ENCODE peak calls at places on chromosomes 6 and 20, in nine cellular contexts. U, B, Q, P, C, N, S, W and T are unnamed samples.

GRCh38 chr6:34284563-34285545 is 36.0 kb upstream of the SMIM29 start:
- DNase-seq in Q (no peak), N (peak), B (peak), C (peak), W (no peak), U (no peak), P (no peak), S (no peak), T (peak)

GRCh38 chr6:41689171-41690008 is 46.0 kb downstream of the TFEB start:
- DNase-seq in C (peak), S (no peak), W (peak), P (no peak), Q (no peak), U (no peak), N (peak), B (no peak), T (no peak)

GRCh38 chr6:104682722-104683643 is 176.7 kb downstream of the HACE1 start:
- DNase-seq in B (peak), P (peak), C (peak), S (peak), W (peak), N (no peak), U (no peak), Q (peak), T (peak)

GRCh38 chr6:21992178-21992967 is 304.5 kb downstream of the PRL start:
- DNase-seq in Q (no peak), P (no peak), B (peak), S (no peak), C (peak), W (no peak), U (no peak), N (no peak), T (peak)

GRCh38 chr6:151021878-151022277 is 156.4 kb downstream of the MTHFD1L start:
- DNase-seq in U (no peak), N (no peak), C (no peak), P (no peak), B (no peak), S (no peak), W (no peak), Q (no peak), T (no peak)

GRCh38 chr20:20192366-20192765 is 140.0 kb downstream of the CFAP61 start:
- DNase-seq in Q (no peak), U (no peak), P (no peak), N (no peak), S (no peak), W (no peak), C (no peak), B (no peak), T (no peak)

GRCh38 chr6:12648171-12648570 is 68.4 kb upstream of the PHACTR1 start:
- DNase-seq in Q (no peak), W (no peak), C (no peak), U (no peak), S (no peak), B (no peak), P (no peak), N (no peak), T (no peak)

GRCh38 chr6:159952289-159953005 is 16.4 kb upstream of the IGF2R start:
- DNase-seq in N (no peak), P (no peak), Q (no peak), B (no peak), U (no peak), S (no peak), C (no peak), W (no peak), T (no peak)

GRCh38 chr6:137849076-137849708 is 17.9 kb upstream of the TNFAIP3 start:
- DNase-seq in B (peak), U (no peak), N (no peak), P (no peak), W (no peak), C (no peak), S (no peak), Q (no peak), T (no peak)

GRCh38 chr6:158259136-158259535 is 53.1 kb upstream of the TULP4 start:
- DNase-seq in Q (no peak), P (no peak), B (no peak), N (no peak), W (no peak), C (no peak), U (no peak), S (no peak), T (no peak)

GRCh38 chr6:127808118-127808517 is 92.7 kb downstream of the THEMIS start:
- DNase-seq in N (no peak), W (no peak), S (no peak), P (no peak), B (no peak), C (no peak), Q (no peak), U (no peak), T (no peak)

GRCh38 chr20:17499041-17499440 is 32.1 kb downstream of the BFSP1 start:
- DNase-seq in U (no peak), W (no peak), Q (no peak), B (peak), C (peak), P (no peak), S (no peak), N (no peak), T (no peak)

GRCh38 chr6:17881085-17881883 is 106.2 kb downstream of the KIF13A start:
- DNase-seq in W (no peak), S (no peak), C (no peak), N (no peak), B (no peak), P (no peak), Q (no peak), U (no peak), T (no peak)

GRCh38 chr6:37650071-37650481 is 47.6 kb downstream of the MDGA1 start:
- DNase-seq in C (no peak), U (no peak), Q (no peak), W (peak), N (no peak), S (peak), P (peak), B (no peak), T (peak)

GRCh38 chr6:151341481-151342195 is 49.7 kb downstream of the ZBTB2 start:
- DNase-seq in B (no peak), W (no peak), P (no peak), Q (no peak), S (no peak), N (no peak), C (no peak), U (no peak), T (no peak)

GRCh38 chr6:88376197-88376596 is 210.1 kb upstream of the CNR1 start:
- DNase-seq in P (no peak), N (no peak), W (no peak), C (no peak), S (no peak), B (no peak), Q (no peak), U (no peak), T (no peak)

GRCh38 chr20:21396921-21397340 is 395 bp downstream of the NKX2-4 start:
- DNase-seq in C (no peak), P (peak), U (no peak), Q (no peak), S (peak), W (peak), B (no peak), N (no peak), T (no peak)

GRCh38 chr6:51467231-51467952 is 620.0 kb downstream of the PKHD1 start:
- DNase-seq in P (no peak), C (no peak), W (no peak), S (no peak), Q (no peak), U (no peak), B (no peak), N (no peak), T (no peak)

GRCh38 chr6:10355115-10355702 is 59.7 kb downstream of the TFAP2A start:
- DNase-seq in N (no peak), U (no peak), W (no peak), C (no peak), S (no peak), Q (no peak), P (peak), B (no peak), T (no peak)

GRCh38 chr6:165988757-165989456 is 178.7 kb downstream of the TBXT start:
- DNase-seq in Q (no peak), U (no peak), N (peak), P (no peak), C (no peak), W (no peak), S (peak), B (no peak), T (no peak)

GRCh38 chr6:44738652-44739141 is 351.2 kb downstream of the CDC5L start:
- DNase-seq in B (no peak), W (no peak), U (no peak), Q (no peak), S (peak), C (peak), N (no peak), P (peak), T (peak)

GRCh38 chr6:17914651-17915050 is 72.8 kb downstream of the KIF13A start:
- DNase-seq in P (no peak), U (no peak), Q (no peak), N (no peak), S (no peak), C (no peak), B (no peak), W (no peak), T (no peak)

GRCh38 chr20:10856237-10856636 is 182.4 kb upstream of the JAG1 start:
- DNase-seq in P (no peak), B (no peak), W (no peak), U (no peak), C (no peak), N (no peak), Q (no peak), S (no peak), T (no peak)

GRCh38 chr6:167272618-167273379 is 18.3 kb upstream of the UNC93A start:
- DNase-seq in U (no peak), Q (no peak), W (no peak), P (no peak), S (no peak), N (no peak), C (no peak), B (no peak), T (no peak)

GRCh38 chr6:161498359-161498758 is 224.5 kb upstream of the AGPAT4 start:
- DNase-seq in C (no peak), U (no peak), W (peak), B (peak), P (no peak), N (no peak), S (peak), Q (no peak), T (peak)

GRCh38 chr6:144688713-144689112 is 403.6 kb downstream of the UTRN start:
- DNase-seq in S (no peak), N (no peak), B (no peak), U (no peak), C (no peak), Q (no peak), W (no peak), P (no peak), T (no peak)

GRCh38 chr20:36658300-36658699 is 12.3 kb upstream of the SLA2 start:
- DNase-seq in U (no peak), N (no peak), Q (no peak), S (no peak), C (no peak), B (no peak), W (no peak), P (no peak), T (no peak)

GRCh38 chr6:88566746-88567534 is 396.5 kb downstream of the RNGTT start:
- DNase-seq in W (no peak), B (no peak), N (no peak), P (peak), C (no peak), U (no peak), S (no peak), Q (no peak), T (peak)

GRCh38 chr6:41672016-41672415 is 33.7 kb downstream of the MDFI start:
- DNase-seq in B (no peak), P (no peak), U (no peak), Q (no peak), S (no peak), W (no peak), N (peak), C (no peak), T (no peak)

GRCh38 chr6:36627141-36627540 is 33.0 kb downstream of the SRSF3 start:
- DNase-seq in U (no peak), W (no peak), N (peak), S (no peak), Q (no peak), B (no peak), P (no peak), C (no peak), T (no peak)

GRCh38 chr6:158314737-158315136 is 2.5 kb downstream of the TULP4 start:
- DNase-seq in B (no peak), N (no peak), C (no peak), S (no peak), U (no peak), Q (no peak), P (no peak), W (no peak), T (no peak)

GRCh38 chr6:108002365-108003221 is 44.6 kb upstream of the SEC63 start:
- DNase-seq in N (no peak), S (no peak), Q (no peak), W (no peak), B (no peak), U (no peak), P (no peak), C (peak), T (no peak)

GRCh38 chr6:28104392-28105250 is 19.8 kb upstream of the ZSCAN16 start:
- DNase-seq in C (peak), B (peak), Q (peak), S (peak), N (peak), U (peak), P (peak), W (peak), T (peak)

GRCh38 chr6:28107506-28107905 is 16.9 kb upstream of the ZSCAN16 start:
- DNase-seq in B (no peak), C (no peak), P (no peak), U (no peak), Q (no peak), S (no peak), N (no peak), W (no peak), T (no peak)

GRCh38 chr6:28105286-28105685 is 19.1 kb upstream of the ZSCAN16 start:
- DNase-seq in C (no peak), W (no peak), Q (peak), B (peak), P (peak), U (no peak), N (no peak), S (no peak), T (peak)
- TF ChIP-seq CTCF in C (no peak), W (no peak), Q (no peak), B (no peak), P (peak), U (no peak), N (no peak), S (no peak), T (no peak)

GRCh38 chr6:169474362-169474761 is 220.7 kb upstream of the THBS2 start:
- DNase-seq in S (no peak), C (no peak), N (no peak), B (no peak), U (no peak), Q (no peak), W (no peak), P (no peak), T (no peak)

GRCh38 chr6:169479783-169480495 is 221.9 kb downstream of the WDR27 start:
- DNase-seq in U (no peak), W (no peak), B (no peak), S (no peak), N (no peak), P (no peak), Q (no peak), C (no peak), T (no peak)
- TF ChIP-seq CTCF in U (no peak), W (no peak), B (no peak), S (no peak), N (no peak), P (no peak), Q (no peak), C (no peak), T (no peak)

GRCh38 chr6:148269386-148269785 is 73.3 kb upstream of the SASH1 start:
- DNase-seq in W (no peak), C (no peak), N (no peak), B (no peak), P (no peak), U (no peak), Q (no peak), S (no peak), T (no peak)

GRCh38 chr6:148274809-148275208 is 67.8 kb upstream of the SASH1 start:
- DNase-seq in N (no peak), S (no peak), C (no peak), B (no peak), W (no peak), Q (no peak), U (no peak), P (no peak), T (no peak)

GRCh38 chr6:148272084-148272483 is 70.6 kb upstream of the SASH1 start:
- DNase-seq in C (peak), B (peak), U (no peak), Q (no peak), S (no peak), N (no peak), W (no peak), P (no peak), T (no peak)

GRCh38 chr6:148273962-148274752 is 68.5 kb upstream of the SASH1 start:
- DNase-seq in B (no peak), P (no peak), U (no peak), S (no peak), N (no peak), W (no peak), Q (no peak), C (no peak), T (no peak)

GRCh38 chr6:148272597-148272996 is 70.0 kb upstream of the SASH1 start:
- DNase-seq in N (no peak), C (no peak), B (no peak), U (no peak), S (no peak), W (no peak), Q (no peak), P (no peak), T (no peak)
- TF ChIP-seq CTCF in N (no peak), C (peak), B (no peak), U (no peak), S (no peak), W (no peak), Q (no peak), P (no peak), T (no peak)

GRCh38 chr6:90417385-90417784 is 120.7 kb upstream of the BACH2 start:
- DNase-seq in P (no peak), C (no peak), B (no peak), N (no peak), W (no peak), S (no peak), U (no peak), Q (no peak), T (no peak)
- TF ChIP-seq CTCF in P (no peak), C (no peak), B (no peak), N (no peak), W (no peak), S (no peak), U (no peak), Q (no peak), T (no peak)

GRCh38 chr6:141199074-141199473 is 933.7 kb upstream of the GJE1 start:
- DNase-seq in N (no peak), C (no peak), S (no peak), B (peak), W (no peak), U (no peak), Q (peak), P (no peak), T (no peak)

GRCh38 chr6:141195251-141195832 is 937.4 kb upstream of the GJE1 start:
- DNase-seq in N (no peak), U (no peak), P (no peak), B (no peak), Q (no peak), W (no peak), C (no peak), S (no peak), T (peak)
- TF ChIP-seq CTCF in N (no peak), U (no peak), P (no peak), B (no peak), Q (peak), W (no peak), C (no peak), S (no peak), T (peak)

DNA sequence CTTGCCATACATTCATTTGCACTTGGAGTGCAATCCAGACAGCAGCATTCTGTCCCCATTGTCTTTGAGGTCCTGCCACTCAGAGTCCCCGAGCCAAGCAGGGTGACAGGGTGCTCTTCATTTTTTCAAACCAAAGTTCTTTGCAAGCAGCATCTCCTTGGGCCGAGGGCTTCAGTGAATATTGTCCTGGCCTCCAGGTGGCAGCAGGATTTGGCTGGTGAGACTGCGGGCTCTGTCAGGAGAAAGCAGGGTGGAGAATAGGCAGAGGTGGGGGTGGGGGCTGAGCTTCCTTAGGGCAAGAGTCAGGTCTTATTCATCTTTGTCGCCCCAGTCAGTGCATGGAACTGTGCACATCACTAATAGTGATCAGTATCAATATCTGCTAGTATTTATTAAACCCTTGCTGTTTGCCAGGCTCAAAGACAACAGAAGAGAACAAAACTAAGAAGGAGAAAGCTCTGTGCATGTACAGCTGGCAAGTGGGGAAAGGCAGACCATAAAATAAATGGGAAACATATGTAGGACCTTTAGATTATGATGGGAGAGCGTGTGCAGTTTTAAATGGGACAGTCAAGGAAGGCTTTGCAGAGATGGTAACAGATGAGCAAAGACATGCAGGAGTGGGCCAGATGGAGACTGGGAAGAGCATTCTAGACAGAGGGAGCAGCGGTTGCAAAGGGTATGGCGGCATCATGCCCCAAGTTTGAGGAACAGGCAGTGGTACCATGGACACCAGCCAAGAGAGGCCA is 260.2 kb downstream of the NRN1 start:
- DNase-seq in C (no peak), S (peak), N (no peak), B (no peak), U (no peak), P (no peak), Q (no peak), W (peak), T (no peak)
- TF ChIP-seq CTCF in C (peak), S (no peak), N (no peak), B (no peak), U (no peak), P (peak), Q (peak), W (no peak), T (no peak)

GRCh38 chr6:68226460-68226859 is 408.6 kb upstream of the ADGRB3 start:
- DNase-seq in C (no peak), P (no peak), B (no peak), N (no peak), U (no peak), S (no peak), W (no peak), Q (no peak), T (peak)
- TF ChIP-seq CTCF in C (peak), P (peak), B (peak), N (no peak), U (no peak), S (peak), W (no peak), Q (peak), T (peak)

GRCh38 chr6:79671605-79672266 is 40.6 kb downstream of the SH3BGRL2 start:
- DNase-seq in S (no peak), N (peak), W (no peak), Q (no peak), B (peak), P (no peak), C (no peak), U (no peak), T (peak)
- TF ChIP-seq CTCF in S (no peak), N (no peak), W (no peak), Q (no peak), B (no peak), P (no peak), C (no peak), U (no peak), T (no peak)

GRCh38 chr6:31271641-31272357 is at the start of gene HLA-C:
- DNase-seq in W (peak), S (peak), N (peak), U (peak), B (peak), Q (peak), C (peak), P (peak), T (peak)
- TF ChIP-seq CTCF in W (no peak), S (no peak), N (no peak), U (no peak), B (no peak), Q (no peak), C (no peak), P (no peak), T (no peak)

DNA sequence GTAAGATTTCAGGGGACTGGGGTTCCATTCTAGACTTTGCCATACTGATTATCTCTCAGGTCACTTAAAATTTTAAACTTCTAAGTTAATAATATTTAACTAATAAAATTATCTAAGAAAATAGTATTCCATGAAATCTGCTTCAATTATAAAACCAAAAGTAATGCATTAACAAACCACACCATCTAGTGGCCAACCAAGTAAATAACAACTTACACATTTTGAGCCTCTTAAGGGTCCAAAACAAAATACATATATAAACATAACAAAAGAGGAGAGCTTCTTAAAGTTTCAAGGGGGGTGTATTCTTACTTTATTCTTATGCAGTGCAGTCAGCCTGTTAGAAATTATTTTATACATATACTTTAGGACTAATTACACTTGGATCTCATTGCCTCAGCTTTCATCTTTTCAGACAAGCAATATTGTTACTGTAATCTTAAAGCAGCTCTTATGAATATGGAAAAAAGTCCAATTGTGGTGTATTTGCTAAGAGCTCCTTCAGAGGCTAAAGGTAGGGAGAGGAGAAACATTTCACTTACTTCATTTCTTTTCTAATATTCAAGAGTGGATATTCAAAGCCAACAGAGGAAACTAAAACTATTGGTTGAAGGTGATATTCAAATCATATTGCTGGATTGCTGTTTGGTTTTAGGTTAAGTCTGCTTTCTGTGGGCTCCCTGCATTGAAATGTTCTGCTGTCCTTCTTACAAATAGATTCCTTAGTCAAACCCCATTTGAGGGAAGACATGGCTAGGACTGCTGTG is 199.7 kb upstream of the SIM1 start:
- DNase-seq in U (no peak), P (no peak), C (peak), W (no peak), Q (peak), N (no peak), B (peak), S (no peak), T (peak)
- TF ChIP-seq CTCF in U (peak), P (peak), C (peak), W (peak), Q (peak), N (no peak), B (peak), S (peak), T (peak)